ENCODE peak calls at places on chromosome 2, in six cellular contexts. L, M, P, Y, H and T are unnamed samples. For H3K36me3 and H3K4me1, the result is how much of the 10 kb centered on the place peaks cover.

GRCh38 chr2:71613566-71613952 is 160.2 kb downstream of the DYSF start:
- DNase-seq in L (no peak), M (no peak), P (no peak), Y (no peak), H (no peak), T (no peak)

GRCh38 chr2:6421888-6422287 is 443.8 kb downstream of the CMPK2 start:
- DNase-seq in L (no peak), M (no peak), P (no peak), Y (no peak), H (no peak), T (no peak)

GRCh38 chr2:150610670-150611279 is 123.3 kb upstream of the RND3 start:
- DNase-seq in L (peak), M (no peak), P (peak), Y (peak), H (peak), T (no peak)

GRCh38 chr2:112020561-112020960 is 34.5 kb upstream of the TMEM87B start:
- DNase-seq in L (no peak), M (no peak), P (no peak), Y (no peak), H (no peak), T (no peak)

GRCh38 chr2:113142290-113142689 is 14.9 kb downstream of the IL1RN start:
- DNase-seq in L (no peak), M (no peak), P (no peak), Y (no peak), H (no peak), T (no peak)

GRCh38 chr2:96870631-96871255 is 863 bp upstream of the SEMA4C start:
- DNase-seq in L (peak), M (peak), P (no peak), Y (peak), H (no peak), T (peak)

GRCh38 chr2:9799011-9799596 is 44.2 kb upstream of the TAF1B start:
- DNase-seq in L (no peak), M (no peak), P (no peak), Y (peak), H (no peak), T (no peak)

GRCh38 chr2:33110461-33110860 is 163.7 kb downstream of the LTBP1 start:
- DNase-seq in L (no peak), M (no peak), P (peak), Y (no peak), H (no peak), T (no peak)

GRCh38 chr2:45119855-45120254 is 110.6 kb upstream of the SIX2 start:
- DNase-seq in L (no peak), M (no peak), P (peak), Y (no peak), H (no peak), T (no peak)

GRCh38 chr2:164785447-164785846 is 56.2 kb downstream of the COBLL1 start:
- DNase-seq in L (no peak), M (no peak), P (no peak), Y (no peak), H (no peak), T (no peak)

GRCh38 chr2:42961385-42961800 is 169.0 kb upstream of the HAAO start:
- DNase-seq in L (no peak), M (no peak), P (no peak), Y (no peak), H (peak), T (no peak)

GRCh38 chr2:101340141-101340541 is 31.6 kb upstream of the RNF149 start:
- DNase-seq in L (no peak), M (no peak), P (peak), Y (no peak), H (no peak), T (no peak)

GRCh38 chr2:146821836-146822316 is 1023.0 kb upstream of the ACVR2A start:
- DNase-seq in L (no peak), M (no peak), P (peak), Y (no peak), H (no peak), T (no peak)

GRCh38 chr2:159290289-159290907 is 3.9 kb upstream of the WDSUB1 start:
- DNase-seq in L (no peak), M (no peak), P (peak), Y (peak), H (peak), T (no peak)

GRCh38 chr2:193966590-193966989 is 1690.4 kb upstream of the SLC39A10 start:
- DNase-seq in L (no peak), M (no peak), P (peak), Y (no peak), H (no peak), T (no peak)

GRCh38 chr2:73163522-73164367 is 38.6 kb upstream of the NOTO start:
- DNase-seq in L (peak), M (peak), P (peak), Y (peak), H (peak), T (peak)

GRCh38 chr2:57936216-57936615 is 110.4 kb upstream of the VRK2 start:
- DNase-seq in L (no peak), M (no peak), P (peak), Y (no peak), H (no peak), T (no peak)

GRCh38 chr2:9952856-9953503 is 1.5 kb downstream of the GRHL1 start:
- DNase-seq in L (no peak), M (no peak), P (no peak), Y (no peak), H (no peak), T (no peak)

GRCh38 chr2:159799833-159800232 is 1.8 kb upstream of the CD302 start:
- DNase-seq in L (no peak), M (no peak), P (no peak), Y (no peak), H (no peak), T (no peak)

GRCh38 chr2:186995092-186995491 is 146.1 kb upstream of the ZSWIM2 start:
- DNase-seq in L (no peak), M (no peak), P (peak), Y (no peak), H (no peak), T (no peak)

GRCh38 chr2:121486191-121486590 is 44.5 kb upstream of the RNU4ATAC start:
- DNase-seq in L (no peak), M (no peak), P (no peak), Y (no peak), H (no peak), T (no peak)
- H3K27ac ChIP-seq in L (no peak), M (no peak), P (no peak), Y (no peak), H (no peak), T (no peak)

GRCh38 chr2:189570565-189570964 is 10.0 kb downstream of the SLC40A1 start:
- DNase-seq in L (no peak), M (no peak), P (peak), Y (no peak), H (no peak), T (no peak)

GRCh38 chr2:189578272-189578671 is 2.3 kb downstream of the SLC40A1 start:
- DNase-seq in L (no peak), M (no peak), P (no peak), Y (no peak), H (no peak), T (no peak)

GRCh38 chr2:189576361-189576760 is 4.2 kb downstream of the SLC40A1 start:
- DNase-seq in L (no peak), M (no peak), P (no peak), Y (no peak), H (no peak), T (no peak)

GRCh38 chr2:189577108-189577507 is 3.5 kb downstream of the SLC40A1 start:
- DNase-seq in L (no peak), M (no peak), P (no peak), Y (no peak), H (no peak), T (no peak)

GRCh38 chr2:189574793-189575475 is 5.7 kb downstream of the SLC40A1 start:
- DNase-seq in L (no peak), M (no peak), P (no peak), Y (no peak), H (no peak), T (no peak)
- H3K36me3 ChIP-seq in L (under half), M (under half), P (under half), Y (under half), H (under half), T (under half)

DNA sequence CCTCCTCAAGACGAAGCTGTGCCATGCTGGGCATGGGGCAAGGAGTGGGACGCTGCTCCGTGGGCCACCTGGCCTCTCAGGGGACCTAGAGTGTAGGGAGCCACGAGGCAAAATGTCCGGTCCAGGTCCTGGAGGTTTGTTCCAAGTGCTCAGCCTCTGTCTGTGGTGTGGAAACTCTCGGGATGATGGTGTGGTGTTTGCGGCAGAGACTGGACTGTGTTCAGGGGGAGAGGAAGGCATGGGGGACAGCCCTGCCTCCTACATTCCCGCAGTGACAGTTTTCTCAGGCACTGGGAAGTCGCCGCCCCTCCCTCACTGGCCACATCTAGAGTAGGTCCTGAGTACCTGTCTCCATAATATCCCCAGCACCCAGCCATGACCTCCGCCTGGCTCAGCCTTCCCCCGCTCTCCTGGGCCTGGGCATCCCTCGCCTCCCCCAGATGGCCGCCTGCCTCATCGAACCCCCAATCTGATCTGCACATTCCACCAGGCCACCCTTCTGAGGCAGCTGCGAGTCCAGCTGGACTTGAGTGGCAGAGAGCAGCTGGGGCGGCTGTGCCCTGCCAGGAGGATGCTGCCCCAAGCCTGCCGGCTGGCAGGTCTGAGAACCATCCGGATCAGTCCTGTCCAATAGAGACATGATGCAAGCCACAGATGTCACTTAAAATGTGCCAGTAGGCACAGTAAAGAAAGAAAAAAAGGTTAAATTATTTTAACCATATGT is 6.2 kb downstream of the KCNIP3 start:
- DNase-seq in L (no peak), M (no peak), P (no peak), Y (no peak), H (no peak), T (no peak)
- H3K4me1 ChIP-seq in L (under half), M (under half), P (under half), Y (under half), H (under half), T (under half)

DNA sequence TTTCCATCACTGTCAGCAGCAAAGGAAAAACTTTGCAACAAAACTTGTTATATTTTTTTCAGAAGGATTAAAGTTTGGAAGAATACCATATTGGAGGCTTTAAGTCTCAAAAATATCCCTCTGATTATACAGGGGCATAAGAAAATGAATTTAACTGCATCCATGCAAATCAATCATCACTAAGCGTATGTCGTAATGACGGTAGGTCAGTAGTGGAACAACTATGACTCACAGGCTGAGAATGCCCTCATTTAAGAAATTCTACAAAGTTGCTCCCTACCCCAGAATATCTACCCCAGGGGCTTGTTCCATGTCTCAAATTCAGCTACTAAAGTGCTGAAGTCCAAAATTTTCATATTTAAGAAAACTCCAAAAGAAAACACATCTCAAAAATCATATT is 12.5 kb upstream of the NAB1 start:
- DNase-seq in L (no peak), M (no peak), P (peak), Y (no peak), H (no peak), T (no peak)
- H3K27ac ChIP-seq in L (peak), M (no peak), P (no peak), Y (no peak), H (no peak), T (no peak)

GRCh38 chr2:237400199-237400598 is 13.8 kb downstream of the COL6A3 start:
- DNase-seq in L (no peak), M (no peak), P (no peak), Y (no peak), H (no peak), T (no peak)
- H3K36me3 ChIP-seq in L (under half), M (under half), P (half or more), Y (under half), H (under half), T (under half)

GRCh38 chr2:74571058-74571457 is 16.5 kb downstream of the DOK1 start:
- DNase-seq in L (no peak), M (no peak), P (no peak), Y (no peak), H (peak), T (no peak)
- H3K4me1 ChIP-seq in L (under half), M (under half), P (under half), Y (under half), H (under half), T (under half)

GRCh38 chr2:169676850-169677249 is 17.4 kb downstream of the CFAP210 start:
- DNase-seq in L (no peak), M (no peak), P (no peak), Y (no peak), H (no peak), T (no peak)
- H3K27ac ChIP-seq in L (no peak), M (no peak), P (no peak), Y (no peak), H (no peak), T (no peak)

GRCh38 chr2:47023332-47023731 is 107.7 kb upstream of the MCFD2 start:
- DNase-seq in L (no peak), M (no peak), P (no peak), Y (no peak), H (no peak), T (no peak)

GRCh38 chr2:47026738-47027531 is 111.3 kb upstream of the MCFD2 start:
- DNase-seq in L (no peak), M (no peak), P (no peak), Y (no peak), H (no peak), T (no peak)

GRCh38 chr2:47024046-47024445 is 108.4 kb upstream of the MCFD2 start:
- DNase-seq in L (no peak), M (no peak), P (no peak), Y (no peak), H (no peak), T (no peak)

GRCh38 chr2:47028171-47028570 is 112.6 kb upstream of the MCFD2 start:
- DNase-seq in L (no peak), M (no peak), P (no peak), Y (no peak), H (no peak), T (no peak)

GRCh38 chr2:47025969-47026610 is 110.5 kb upstream of the MCFD2 start:
- DNase-seq in L (no peak), M (no peak), P (no peak), Y (no peak), H (no peak), T (no peak)
- H3K36me3 ChIP-seq in L (under half), M (under half), P (half or more), Y (under half), H (half or more), T (half or more)